ENCODE peak calls at places on chromosome 11, in ten cellular contexts. One of them, this sample, is unnamed. For H3K4me1, the result is how much of the 10 kb centered on the place peaks cover.

GRCh38 chr11:102428696-102429095 is 23.9 kb downstream of the TMEM123 start:
- DNase-seq in pancreas: no peak
- DNase-seq in kidney: no peak
- DNase-seq in mesendoderm: no peak
- DNase-seq in right atrium auricular region: no peak
- DNase-seq in hepatocyte: no peak
- DNase-seq in mammary epithelial cell: no peak
- DNase-seq in GM23338: no peak
- DNase-seq in uterus: no peak
- DNase-seq in cardiac muscle cell: no peak
- DNase-seq in this sample: no peak

GRCh38 chr11:57800444-57801184 is 39.0 kb downstream of the CTNND1 start:
- DNase-seq in pancreas: no peak
- DNase-seq in kidney: no peak
- DNase-seq in mesendoderm: peak
- DNase-seq in right atrium auricular region: no peak
- DNase-seq in hepatocyte: peak
- DNase-seq in mammary epithelial cell: peak
- DNase-seq in GM23338: peak
- DNase-seq in uterus: no peak
- DNase-seq in cardiac muscle cell: peak
- DNase-seq in this sample: no peak

GRCh38 chr11:12174145-12175143 is 64.1 kb downstream of the MICAL2 start:
- DNase-seq in pancreas: no peak
- DNase-seq in kidney: no peak
- DNase-seq in mesendoderm: no peak
- DNase-seq in right atrium auricular region: no peak
- DNase-seq in hepatocyte: no peak
- DNase-seq in mammary epithelial cell: peak
- DNase-seq in GM23338: no peak
- DNase-seq in uterus: no peak
- DNase-seq in cardiac muscle cell: peak
- DNase-seq in this sample: no peak

GRCh38 chr11:43898574-43898973 is 17.9 kb downstream of the ALKBH3 start:
- DNase-seq in pancreas: no peak
- DNase-seq in kidney: no peak
- DNase-seq in mesendoderm: no peak
- DNase-seq in right atrium auricular region: no peak
- DNase-seq in hepatocyte: no peak
- DNase-seq in mammary epithelial cell: no peak
- DNase-seq in GM23338: no peak
- DNase-seq in uterus: no peak
- DNase-seq in cardiac muscle cell: no peak
- DNase-seq in this sample: no peak

GRCh38 chr11:23406131-23406819 is 546.0 kb upstream of the CCDC179 start:
- DNase-seq in pancreas: peak
- DNase-seq in kidney: peak
- DNase-seq in mesendoderm: peak
- DNase-seq in right atrium auricular region: no peak
- DNase-seq in hepatocyte: no peak
- DNase-seq in mammary epithelial cell: no peak
- DNase-seq in GM23338: peak
- DNase-seq in uterus: no peak
- DNase-seq in cardiac muscle cell: no peak
- DNase-seq in this sample: no peak

GRCh38 chr11:70454197-70454767 is 56.0 kb downstream of the CTTN start:
- DNase-seq in pancreas: no peak
- DNase-seq in kidney: no peak
- DNase-seq in mesendoderm: no peak
- DNase-seq in right atrium auricular region: no peak
- DNase-seq in hepatocyte: no peak
- DNase-seq in mammary epithelial cell: no peak
- DNase-seq in GM23338: no peak
- DNase-seq in uterus: no peak
- DNase-seq in cardiac muscle cell: no peak
- DNase-seq in this sample: no peak

GRCh38 chr11:8220261-8221024 is 43.2 kb downstream of the LMO1 start:
- DNase-seq in pancreas: no peak
- DNase-seq in kidney: no peak
- DNase-seq in mesendoderm: no peak
- DNase-seq in right atrium auricular region: no peak
- DNase-seq in hepatocyte: no peak
- DNase-seq in mammary epithelial cell: no peak
- DNase-seq in GM23338: no peak
- DNase-seq in uterus: no peak
- DNase-seq in cardiac muscle cell: no peak
- DNase-seq in this sample: no peak

GRCh38 chr11:16669799-16670415 is 68.5 kb upstream of the C11orf58 start:
- DNase-seq in pancreas: no peak
- DNase-seq in kidney: no peak
- DNase-seq in mesendoderm: peak
- DNase-seq in right atrium auricular region: no peak
- DNase-seq in hepatocyte: peak
- DNase-seq in mammary epithelial cell: peak
- DNase-seq in GM23338: peak
- DNase-seq in uterus: no peak
- DNase-seq in cardiac muscle cell: peak
- DNase-seq in this sample: peak

DNA sequence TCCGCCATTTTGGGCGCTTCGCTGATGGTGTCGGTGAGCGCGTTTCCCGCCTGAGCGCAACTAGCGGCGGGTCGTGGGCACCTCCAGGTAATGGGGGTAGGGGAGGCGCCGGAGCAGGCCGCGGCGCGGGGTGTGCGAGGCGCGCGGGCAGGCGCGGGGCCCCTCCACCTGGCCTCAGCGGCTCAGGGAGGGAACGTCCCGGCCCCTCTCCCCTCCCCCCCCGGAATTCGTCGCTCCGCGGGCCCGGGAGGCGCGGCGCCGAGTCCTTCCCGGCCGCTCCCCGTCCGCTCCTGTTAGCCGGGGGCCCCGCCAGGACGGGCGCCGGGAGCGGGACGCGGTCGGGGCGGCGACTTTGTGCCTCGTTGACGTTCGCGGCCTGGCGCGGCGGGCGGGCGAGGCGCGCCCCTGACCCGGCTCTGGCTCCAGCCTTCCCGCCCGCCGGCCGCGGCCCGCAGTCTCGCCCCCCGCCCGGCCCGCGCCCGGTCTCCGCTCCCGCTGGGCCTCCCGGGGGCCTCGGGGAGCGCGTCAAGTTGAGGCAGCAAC is at the start of gene PPP6R3:
- DNase-seq in pancreas: no peak
- DNase-seq in kidney: no peak
- DNase-seq in mesendoderm: no peak
- DNase-seq in right atrium auricular region: no peak
- DNase-seq in hepatocyte: no peak
- DNase-seq in mammary epithelial cell: no peak
- DNase-seq in GM23338: no peak
- DNase-seq in uterus: no peak
- DNase-seq in cardiac muscle cell: no peak
- DNase-seq in this sample: no peak
- H3K4me1 ChIP-seq in pancreas: under half
- H3K4me1 ChIP-seq in kidney: under half
- H3K4me1 ChIP-seq in mesendoderm: under half
- H3K4me1 ChIP-seq in right atrium auricular region: under half
- H3K4me1 ChIP-seq in hepatocyte: under half
- H3K4me1 ChIP-seq in mammary epithelial cell: under half
- H3K4me1 ChIP-seq in GM23338: under half
- H3K4me1 ChIP-seq in uterus: under half
- H3K4me1 ChIP-seq in cardiac muscle cell: under half
- H3K4me1 ChIP-seq in this sample: under half

GRCh38 chr11:65445604-65446445 is 23.2 kb downstream of the NEAT1 start:
- DNase-seq in pancreas: peak
- DNase-seq in kidney: peak
- DNase-seq in mesendoderm: no peak
- DNase-seq in right atrium auricular region: peak
- DNase-seq in hepatocyte: no peak
- DNase-seq in mammary epithelial cell: no peak
- DNase-seq in GM23338: no peak
- DNase-seq in uterus: peak
- DNase-seq in cardiac muscle cell: peak
- DNase-seq in this sample: no peak

GRCh38 chr11:65442952-65443351 is 20.4 kb downstream of the NEAT1 start:
- DNase-seq in pancreas: no peak
- DNase-seq in kidney: peak
- DNase-seq in mesendoderm: no peak
- DNase-seq in right atrium auricular region: peak
- DNase-seq in hepatocyte: no peak
- DNase-seq in mammary epithelial cell: no peak
- DNase-seq in GM23338: no peak
- DNase-seq in uterus: peak
- DNase-seq in cardiac muscle cell: peak
- DNase-seq in this sample: no peak

GRCh38 chr11:65446446-65447277 is 24.1 kb downstream of the NEAT1 start:
- DNase-seq in pancreas: peak
- DNase-seq in kidney: peak
- DNase-seq in mesendoderm: no peak
- DNase-seq in right atrium auricular region: peak
- DNase-seq in hepatocyte: no peak
- DNase-seq in mammary epithelial cell: peak
- DNase-seq in GM23338: no peak
- DNase-seq in uterus: peak
- DNase-seq in cardiac muscle cell: peak
- DNase-seq in this sample: no peak

GRCh38 chr11:65445101-65445603 is 22.6 kb downstream of the NEAT1 start:
- DNase-seq in pancreas: no peak
- DNase-seq in kidney: peak
- DNase-seq in mesendoderm: no peak
- DNase-seq in right atrium auricular region: peak
- DNase-seq in hepatocyte: no peak
- DNase-seq in mammary epithelial cell: peak
- DNase-seq in GM23338: no peak
- DNase-seq in uterus: peak
- DNase-seq in cardiac muscle cell: peak
- DNase-seq in this sample: no peak

DNA sequence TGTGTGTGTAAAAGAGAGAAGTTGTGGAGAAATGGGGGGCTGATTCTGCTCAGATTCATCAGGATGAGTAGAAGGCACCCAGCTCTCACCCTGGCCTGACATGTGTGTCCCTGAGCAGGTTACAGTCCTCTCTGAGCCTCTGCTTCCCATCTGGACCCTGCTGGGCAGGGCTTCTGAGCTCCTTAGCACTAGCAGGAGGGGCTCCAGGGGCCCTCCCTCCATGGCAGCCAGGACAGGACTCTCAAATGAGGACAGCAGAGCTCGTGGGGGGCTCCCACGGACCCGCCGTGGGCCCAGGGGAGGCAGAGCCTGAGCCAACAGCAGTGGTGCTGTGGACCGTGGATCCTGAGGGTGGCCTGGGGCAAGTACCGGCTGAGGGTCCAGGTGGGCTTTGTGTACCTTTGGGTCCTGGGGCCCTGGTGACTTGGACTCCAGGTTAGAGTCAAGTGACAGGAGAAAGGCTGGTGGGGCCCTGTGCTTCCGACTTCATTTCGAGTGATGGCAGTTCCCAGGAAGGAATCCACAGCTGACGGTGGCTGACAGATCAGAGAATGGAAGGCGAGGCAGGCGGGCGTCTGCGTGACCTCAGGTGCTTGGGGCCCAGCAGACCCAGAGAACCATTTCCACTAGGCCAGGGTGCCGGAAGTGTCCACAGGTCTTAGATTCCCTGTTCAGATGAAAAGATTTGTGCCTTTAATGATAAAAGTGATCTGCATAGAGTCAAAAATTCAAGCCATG is 21.9 kb downstream of the NEAT1 start:
- DNase-seq in pancreas: no peak
- DNase-seq in kidney: peak
- DNase-seq in mesendoderm: no peak
- DNase-seq in right atrium auricular region: peak
- DNase-seq in hepatocyte: no peak
- DNase-seq in mammary epithelial cell: peak
- DNase-seq in GM23338: no peak
- DNase-seq in uterus: peak
- DNase-seq in cardiac muscle cell: peak
- DNase-seq in this sample: no peak
- H3K4me1 ChIP-seq in pancreas: under half
- H3K4me1 ChIP-seq in kidney: under half
- H3K4me1 ChIP-seq in mesendoderm: under half
- H3K4me1 ChIP-seq in right atrium auricular region: half or more
- H3K4me1 ChIP-seq in hepatocyte: under half
- H3K4me1 ChIP-seq in mammary epithelial cell: under half
- H3K4me1 ChIP-seq in GM23338: under half
- H3K4me1 ChIP-seq in uterus: under half
- H3K4me1 ChIP-seq in cardiac muscle cell: under half
- H3K4me1 ChIP-seq in this sample: under half

GRCh38 chr11:10625281-10625981 is 57.0 kb upstream of the LYVE1 start:
- DNase-seq in pancreas: no peak
- DNase-seq in kidney: no peak
- DNase-seq in mesendoderm: no peak
- DNase-seq in right atrium auricular region: no peak
- DNase-seq in hepatocyte: no peak
- DNase-seq in mammary epithelial cell: no peak
- DNase-seq in GM23338: no peak
- DNase-seq in uterus: no peak
- DNase-seq in cardiac muscle cell: no peak
- DNase-seq in this sample: no peak
- H3K4me1 ChIP-seq in pancreas: under half
- H3K4me1 ChIP-seq in kidney: under half
- H3K4me1 ChIP-seq in mesendoderm: under half
- H3K4me1 ChIP-seq in right atrium auricular region: under half
- H3K4me1 ChIP-seq in hepatocyte: under half
- H3K4me1 ChIP-seq in mammary epithelial cell: under half
- H3K4me1 ChIP-seq in GM23338: under half
- H3K4me1 ChIP-seq in uterus: under half
- H3K4me1 ChIP-seq in cardiac muscle cell: under half
- H3K4me1 ChIP-seq in this sample: under half

GRCh38 chr11:3877252-3878035 is 22.0 kb downstream of the STIM1 start:
- DNase-seq in pancreas: no peak
- DNase-seq in kidney: no peak
- DNase-seq in mesendoderm: peak
- DNase-seq in right atrium auricular region: no peak
- DNase-seq in hepatocyte: no peak
- DNase-seq in mammary epithelial cell: peak
- DNase-seq in GM23338: peak
- DNase-seq in uterus: no peak
- DNase-seq in cardiac muscle cell: no peak
- DNase-seq in this sample: no peak

GRCh38 chr11:3879216-3879966 is 23.9 kb downstream of the STIM1 start:
- DNase-seq in pancreas: no peak
- DNase-seq in kidney: no peak
- DNase-seq in mesendoderm: no peak
- DNase-seq in right atrium auricular region: no peak
- DNase-seq in hepatocyte: no peak
- DNase-seq in mammary epithelial cell: no peak
- DNase-seq in GM23338: no peak
- DNase-seq in uterus: no peak
- DNase-seq in cardiac muscle cell: no peak
- DNase-seq in this sample: no peak

GRCh38 chr11:3878036-3878584 is 22.6 kb downstream of the STIM1 start:
- DNase-seq in pancreas: no peak
- DNase-seq in kidney: no peak
- DNase-seq in mesendoderm: no peak
- DNase-seq in right atrium auricular region: no peak
- DNase-seq in hepatocyte: no peak
- DNase-seq in mammary epithelial cell: no peak
- DNase-seq in GM23338: no peak
- DNase-seq in uterus: no peak
- DNase-seq in cardiac muscle cell: no peak
- DNase-seq in this sample: no peak

DNA sequence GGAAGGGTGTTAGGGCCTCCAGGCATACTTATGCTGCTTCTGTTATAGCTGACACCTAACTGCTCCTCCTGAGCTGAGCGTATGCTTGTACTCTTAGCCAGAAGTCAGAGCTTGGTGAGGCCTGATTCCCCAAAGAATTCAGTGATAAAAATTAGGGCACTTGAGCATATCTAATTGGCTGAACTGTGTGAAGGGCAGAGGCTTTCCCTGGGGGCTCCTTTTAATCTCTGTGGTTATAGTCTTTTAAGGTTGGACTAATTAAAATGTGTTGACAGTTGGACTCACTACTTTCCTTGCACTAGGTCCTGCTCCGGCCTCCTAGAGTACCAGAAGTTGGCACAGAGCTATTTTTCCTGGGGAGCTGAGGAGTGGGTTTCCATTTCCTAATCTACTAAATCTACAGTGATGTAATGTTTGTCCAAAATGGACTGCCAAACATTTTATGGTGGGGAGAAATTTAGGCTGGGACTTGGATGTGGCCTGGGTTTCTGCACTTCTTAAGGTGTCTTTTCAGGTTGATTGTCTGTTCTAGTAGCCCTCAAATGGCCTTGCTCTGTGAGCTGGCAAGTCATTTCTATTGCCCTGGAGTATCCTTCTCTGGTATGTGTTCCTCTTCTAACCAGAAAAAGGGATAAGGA is 18.4 kb downstream of the STIM1 start:
- DNase-seq in pancreas: no peak
- DNase-seq in kidney: no peak
- DNase-seq in mesendoderm: no peak
- DNase-seq in right atrium auricular region: no peak
- DNase-seq in hepatocyte: no peak
- DNase-seq in mammary epithelial cell: no peak
- DNase-seq in GM23338: no peak
- DNase-seq in uterus: no peak
- DNase-seq in cardiac muscle cell: no peak
- DNase-seq in this sample: no peak
- H3K4me1 ChIP-seq in pancreas: under half
- H3K4me1 ChIP-seq in kidney: under half
- H3K4me1 ChIP-seq in mesendoderm: under half
- H3K4me1 ChIP-seq in right atrium auricular region: under half
- H3K4me1 ChIP-seq in hepatocyte: under half
- H3K4me1 ChIP-seq in mammary epithelial cell: under half
- H3K4me1 ChIP-seq in GM23338: under half
- H3K4me1 ChIP-seq in uterus: under half
- H3K4me1 ChIP-seq in cardiac muscle cell: under half
- H3K4me1 ChIP-seq in this sample: under half

This sample was measured in RWPE2.